ENCODE peak calls at places on chromosomes 7 and 10, in four cellular contexts. One of them, this sample, is unnamed.
A peak's percentile ranks its signal among the peaks of the same experiment; 100 is the strongest.

GRCh38 chr10:77564781-77565589 is 72.6 kb downstream of the KCNMA1 start:
- DNase-seq in IMR-90: peak; percentile 33
- DNase-seq in K562: no peak
- DNase-seq in H1: peak; percentile 77
- DNase-seq in this sample: no peak

GRCh38 chr7:40706829-40707228 is 572.0 kb downstream of the SUGCT start:
- DNase-seq in IMR-90: no peak
- DNase-seq in K562: no peak
- DNase-seq in H1: no peak
- DNase-seq in this sample: no peak

GRCh38 chr7:132777956-132778355 is 201.7 kb upstream of the PLXNA4 start:
- DNase-seq in IMR-90: no peak
- DNase-seq in K562: no peak
- DNase-seq in H1: no peak
- DNase-seq in this sample: no peak

GRCh38 chr7:142917447-142917846 is 16.1 kb downstream of the TRPV5 start:
- DNase-seq in IMR-90: no peak
- DNase-seq in K562: no peak
- DNase-seq in H1: no peak
- DNase-seq in this sample: no peak

GRCh38 chr10:63798599-63799498 is 277.6 kb downstream of the REEP3 start:
- DNase-seq in IMR-90: peak; percentile 78
- DNase-seq in K562: no peak
- DNase-seq in H1: no peak
- DNase-seq in this sample: no peak

GRCh38 chr10:110221721-110222261 is 14.4 kb downstream of the MXI1 start:
- DNase-seq in IMR-90: peak; percentile 98
- DNase-seq in K562: peak; percentile 56
- DNase-seq in H1: peak; percentile 63
- DNase-seq in this sample: no peak

GRCh38 chr7:18866359-18867036 is 250.9 kb downstream of the TWIST1 start:
- DNase-seq in IMR-90: peak; percentile 100
- DNase-seq in K562: no peak
- DNase-seq in H1: no peak
- DNase-seq in this sample: peak; percentile 19

GRCh38 chr7:35988105-35988504 is 164.9 kb upstream of the EEPD1 start:
- DNase-seq in IMR-90: no peak
- DNase-seq in K562: no peak
- DNase-seq in H1: no peak
- DNase-seq in this sample: no peak

GRCh38 chr10:64535131-64535867 is 1014.1 kb downstream of the REEP3 start:
- DNase-seq in IMR-90: no peak
- DNase-seq in K562: no peak
- DNase-seq in H1: no peak
- DNase-seq in this sample: no peak

GRCh38 chr7:2120251-2120660 is 112.5 kb downstream of the MAD1L1 start:
- DNase-seq in IMR-90: no peak
- DNase-seq in K562: no peak
- DNase-seq in H1: no peak
- DNase-seq in this sample: no peak

GRCh38 chr10:88272186-88272585 is 310.9 kb downstream of the RNLS start:
- DNase-seq in IMR-90: peak; percentile 31
- DNase-seq in K562: no peak
- DNase-seq in H1: no peak
- DNase-seq in this sample: no peak

GRCh38 chr10:43878386-43878785 is 229.7 kb upstream of the ZNF32 start:
- DNase-seq in IMR-90: no peak
- DNase-seq in K562: no peak
- DNase-seq in H1: peak; percentile 19
- DNase-seq in this sample: no peak

GRCh38 chr7:11237742-11238141 is 264.1 kb downstream of the PHF14 start:
- DNase-seq in IMR-90: no peak
- DNase-seq in K562: no peak
- DNase-seq in H1: no peak
- DNase-seq in this sample: no peak

GRCh38 chr7:46033592-46033991 is 112.5 kb upstream of the IGFBP3 start:
- DNase-seq in IMR-90: no peak
- DNase-seq in K562: no peak
- DNase-seq in H1: no peak
- DNase-seq in this sample: no peak

GRCh38 chr10:110644598-110645462 is 694 bp downstream of the RBM20 start:
- DNase-seq in IMR-90: no peak
- DNase-seq in K562: no peak
- DNase-seq in H1: no peak
- DNase-seq in this sample: no peak

GRCh38 chr7:108613147-108613948 is 43.7 kb downstream of the DNAJB9 start:
- DNase-seq in IMR-90: peak; percentile 25
- DNase-seq in K562: peak; percentile 75
- DNase-seq in H1: no peak
- DNase-seq in this sample: no peak

GRCh38 chr7:150406565-150407421 is 27.7 kb downstream of the ZNF775 start:
- DNase-seq in IMR-90: peak; percentile 10
- DNase-seq in K562: no peak
- DNase-seq in H1: no peak
- DNase-seq in this sample: peak; percentile 86

GRCh38 chr10:538895-539294 is 150.6 kb downstream of the DIP2C start:
- DNase-seq in IMR-90: peak; percentile 99
- DNase-seq in K562: no peak
- DNase-seq in H1: no peak
- DNase-seq in this sample: no peak

GRCh38 chr10:119189811-119190282 is 11.2 kb upstream of the PRDX3 start:
- DNase-seq in IMR-90: peak; percentile 95
- DNase-seq in K562: no peak
- DNase-seq in H1: no peak
- DNase-seq in this sample: no peak

GRCh38 chr7:88111136-88111748 is 108.6 kb downstream of the SRI start:
- DNase-seq in IMR-90: peak; percentile 41
- DNase-seq in K562: peak; percentile 26
- DNase-seq in H1: no peak
- DNase-seq in this sample: no peak

GRCh38 chr10:13894412-13895093 is 307.8 kb downstream of the PRPF18 start:
- DNase-seq in IMR-90: peak; percentile 41
- DNase-seq in K562: no peak
- DNase-seq in H1: no peak
- DNase-seq in this sample: no peak

GRCh38 chr10:69769395-69769989 is 32.2 kb upstream of the COL13A1 start:
- DNase-seq in IMR-90: peak; percentile 79
- DNase-seq in K562: no peak
- DNase-seq in H1: peak; percentile 65
- DNase-seq in this sample: no peak

GRCh38 chr10:58621379-58622077 is 108.9 kb downstream of the BICC1 start:
- DNase-seq in IMR-90: no peak
- DNase-seq in K562: no peak
- DNase-seq in H1: no peak
- DNase-seq in this sample: no peak

GRCh38 chr7:151229249-151229648 is 2.2 kb upstream of the ABCF2 start:
- DNase-seq in IMR-90: no peak
- DNase-seq in K562: no peak
- DNase-seq in H1: no peak
- DNase-seq in this sample: no peak

GRCh38 chr7:148918058-148918596 is 34.0 kb upstream of the EZH2 start:
- DNase-seq in IMR-90: no peak
- DNase-seq in K562: no peak
- DNase-seq in H1: no peak
- DNase-seq in this sample: no peak

GRCh38 chr7:11767148-11767547 is 64.8 kb downstream of the THSD7A start:
- DNase-seq in IMR-90: no peak
- DNase-seq in K562: no peak
- DNase-seq in H1: no peak
- DNase-seq in this sample: no peak

GRCh38 chr7:128108641-128109423 is 77.6 kb upstream of the LRRC4 start:
- DNase-seq in IMR-90: no peak
- DNase-seq in K562: no peak
- DNase-seq in H1: no peak
- DNase-seq in this sample: peak; percentile 78

GRCh38 chr10:99520040-99520803 is 12.5 kb upstream of the NKX2-3 start:
- DNase-seq in IMR-90: no peak
- DNase-seq in K562: no peak
- DNase-seq in H1: peak; percentile 60
- DNase-seq in this sample: no peak

GRCh38 chr7:18475488-18475887 is 20.1 kb upstream of the HDAC9 start:
- DNase-seq in IMR-90: no peak
- DNase-seq in K562: no peak
- DNase-seq in H1: no peak
- DNase-seq in this sample: no peak

GRCh38 chr7:20114463-20114862 is 102.7 kb downstream of the MACC1 start:
- DNase-seq in IMR-90: no peak
- DNase-seq in K562: no peak
- DNase-seq in H1: no peak
- DNase-seq in this sample: peak; percentile 62

GRCh38 chr10:72126184-72126871 is 38.0 kb upstream of the SPOCK2 start:
- DNase-seq in IMR-90: peak; percentile 75
- DNase-seq in K562: peak; percentile 27
- DNase-seq in H1: no peak
- DNase-seq in this sample: no peak

GRCh38 chr10:31358688-31359330 is 39.8 kb downstream of the ZEB1 start:
- DNase-seq in IMR-90: peak; percentile 52
- DNase-seq in K562: no peak
- DNase-seq in H1: no peak
- DNase-seq in this sample: no peak
- TF ChIP-seq CHD1 in IMR-90: no peak
- TF ChIP-seq CHD1 in K562: no peak
- TF ChIP-seq CHD1 in H1: no peak
- TF ChIP-seq CHD1 in this sample: no peak

DNA sequence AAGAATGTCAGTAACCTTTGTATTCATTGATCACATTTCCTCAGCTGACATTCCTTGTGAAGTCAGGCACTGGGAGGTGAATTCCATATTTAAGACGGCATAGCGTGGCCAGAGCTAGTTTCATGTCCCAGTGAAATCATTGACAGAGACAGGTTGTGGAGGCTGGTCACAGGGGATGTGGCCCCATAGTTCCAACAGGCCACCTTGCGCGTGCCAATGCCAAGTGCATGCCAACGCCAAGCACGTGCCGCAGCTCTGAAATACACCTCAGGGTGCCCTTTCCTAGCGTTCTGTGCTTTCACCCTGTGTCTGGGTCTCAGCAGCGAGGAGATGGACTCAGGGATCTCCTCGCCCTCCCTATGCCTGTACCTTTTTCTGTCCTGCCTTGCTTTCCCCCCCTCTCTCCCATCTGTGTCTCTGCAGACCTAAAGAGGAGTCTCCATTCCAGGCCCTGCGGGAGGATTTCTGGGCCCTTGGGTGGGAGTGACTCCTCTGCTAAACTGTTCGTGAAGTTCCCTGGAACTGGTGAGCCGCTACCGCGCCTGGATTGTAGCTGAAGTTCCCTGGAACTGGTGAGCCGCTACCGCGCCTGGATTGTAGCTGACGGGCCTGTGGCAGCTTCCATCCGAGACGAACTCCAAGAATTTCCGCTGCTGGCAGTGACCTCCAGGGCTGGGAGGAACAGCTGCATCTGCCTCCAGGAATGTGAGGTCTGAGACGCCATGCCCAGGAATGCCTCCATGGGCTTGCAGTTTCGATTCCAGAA is 19.7 kb downstream of the AQP1 start:
- DNase-seq in IMR-90: no peak
- DNase-seq in K562: no peak
- DNase-seq in H1: peak; percentile 37
- DNase-seq in this sample: no peak
- TF ChIP-seq CHD1 in IMR-90: no peak
- TF ChIP-seq CHD1 in K562: no peak
- TF ChIP-seq CHD1 in H1: no peak
- TF ChIP-seq CHD1 in this sample: no peak

GRCh38 chr10:131753336-131753735 is 147.5 kb upstream of the PPP2R2D start:
- DNase-seq in IMR-90: no peak
- DNase-seq in K562: no peak
- DNase-seq in H1: no peak
- DNase-seq in this sample: no peak
- TF ChIP-seq CHD1 in IMR-90: no peak
- TF ChIP-seq CHD1 in K562: no peak
- TF ChIP-seq CHD1 in H1: no peak
- TF ChIP-seq CHD1 in this sample: no peak

GRCh38 chr10:4352566-4352961 is 473.4 kb upstream of the AKR1E2 start:
- DNase-seq in IMR-90: no peak
- DNase-seq in K562: no peak
- DNase-seq in H1: no peak
- DNase-seq in this sample: no peak

GRCh38 chr10:4355346-4355745 is 470.7 kb upstream of the AKR1E2 start:
- DNase-seq in IMR-90: no peak
- DNase-seq in K562: no peak
- DNase-seq in H1: no peak
- DNase-seq in this sample: no peak

GRCh38 chr10:4353059-4353655 is 472.9 kb upstream of the AKR1E2 start:
- DNase-seq in IMR-90: peak; percentile 72
- DNase-seq in K562: no peak
- DNase-seq in H1: no peak
- DNase-seq in this sample: no peak

GRCh38 chr10:4353964-4354363 is 472.0 kb upstream of the AKR1E2 start:
- DNase-seq in IMR-90: peak; percentile 72
- DNase-seq in K562: no peak
- DNase-seq in H1: no peak
- DNase-seq in this sample: no peak

DNA sequence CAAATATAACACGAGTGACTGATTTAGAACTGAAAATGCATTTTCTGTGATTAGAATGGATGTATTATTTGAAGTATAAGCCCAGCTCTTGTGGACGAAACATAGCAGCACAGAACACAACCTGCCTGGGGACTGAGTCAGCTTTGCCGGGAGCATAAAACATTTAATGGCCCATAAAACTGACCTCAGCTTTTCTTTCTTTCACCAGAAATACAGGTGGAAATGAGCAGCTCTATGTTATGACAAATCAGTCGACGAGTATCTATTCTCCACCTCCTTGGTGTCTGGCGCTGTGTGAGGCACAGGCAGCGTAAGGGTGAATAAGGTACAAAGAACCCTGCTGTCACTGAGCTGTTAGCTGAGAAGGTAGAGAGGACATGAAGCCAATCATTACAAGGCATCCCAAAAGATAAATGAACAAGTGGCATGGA is 471.6 kb upstream of the AKR1E2 start:
- DNase-seq in IMR-90: peak; percentile 36
- DNase-seq in K562: no peak
- DNase-seq in H1: no peak
- DNase-seq in this sample: no peak
- TF ChIP-seq CHD1 in IMR-90: no peak
- TF ChIP-seq CHD1 in K562: no peak
- TF ChIP-seq CHD1 in H1: no peak
- TF ChIP-seq CHD1 in this sample: no peak

GRCh38 chr10:130587718-130588117 is 451.5 kb downstream of the GLRX3 start:
- DNase-seq in IMR-90: no peak
- DNase-seq in K562: no peak
- DNase-seq in H1: no peak
- DNase-seq in this sample: no peak
- TF ChIP-seq CHD1 in IMR-90: no peak
- TF ChIP-seq CHD1 in K562: no peak
- TF ChIP-seq CHD1 in H1: no peak
- TF ChIP-seq CHD1 in this sample: no peak